ENCODE peak calls at places on chromosome 1, in six cellular contexts. V is kidney epithelial cell; G is adrenal gland; J is CD8-positive, alpha-beta T cell; B is brain microvascular endothelial cell; U is GM06990. E is an unnamed sample.

GRCh38 chr1:53681647-53682368 is 57.2 kb downstream of the GLIS1 start:
- DNase-seq in G (peak; percentile 26), V (no peak), J (peak; percentile 17), B (no peak), U (no peak), E (no peak)

GRCh38 chr1:31327381-31327780 is 30.5 kb downstream of the ZCCHC17 start:
- DNase-seq in B (no peak), V (no peak), G (no peak), U (no peak), J (no peak), E (no peak)

GRCh38 chr1:198636391-198636790 is 2.4 kb upstream of the PTPRC start:
- DNase-seq in U (no peak), G (no peak), J (no peak), V (no peak), B (no peak), E (no peak)

GRCh38 chr1:106620521-106620954 is 435.9 kb upstream of the PRMT6 start:
- DNase-seq in U (no peak), J (no peak), V (peak; percentile 90), G (no peak), B (peak; percentile 2), E (no peak)

GRCh38 chr1:18536356-18536755 is 55.6 kb downstream of the KLHDC7A start:
- DNase-seq in J (no peak), V (no peak), U (no peak), B (no peak), G (no peak), E (peak; percentile 64)

GRCh38 chr1:43976045-43976444 is 1.3 kb downstream of the ATP6V0B start:
- DNase-seq in G (no peak), J (no peak), U (no peak), B (no peak), V (no peak), E (no peak)

GRCh38 chr1:8020032-8020431 is 6.1 kb downstream of the ERRFI1 start:
- DNase-seq in G (no peak), V (peak; percentile 83), B (no peak), U (no peak), J (no peak), E (no peak)

GRCh38 chr1:19081218-19081893 is 124.9 kb upstream of the IFFO2 start:
- DNase-seq in B (peak; percentile 51), J (no peak), V (no peak), G (no peak), U (no peak), E (no peak)

GRCh38 chr1:83766182-83766825 is 232.6 kb downstream of the TTLL7 start:
- DNase-seq in G (no peak), V (no peak), U (no peak), B (no peak), J (no peak), E (no peak)

GRCh38 chr1:163439506-163439905 is 117.8 kb downstream of the NUF2 start:
- DNase-seq in J (no peak), G (no peak), U (no peak), B (no peak), V (no peak), E (no peak)

GRCh38 chr1:163442940-163443339 is 121.2 kb downstream of the NUF2 start:
- DNase-seq in V (no peak), U (no peak), B (no peak), J (no peak), G (no peak), E (no peak)

GRCh38 chr1:163442214-163442765 is 120.5 kb downstream of the NUF2 start:
- DNase-seq in G (no peak), V (no peak), J (no peak), B (no peak), U (no peak), E (no peak)

GRCh38 chr1:163440090-163440489 is 118.3 kb downstream of the NUF2 start:
- DNase-seq in B (no peak), G (no peak), J (no peak), U (no peak), V (no peak), E (no peak)

DNA sequence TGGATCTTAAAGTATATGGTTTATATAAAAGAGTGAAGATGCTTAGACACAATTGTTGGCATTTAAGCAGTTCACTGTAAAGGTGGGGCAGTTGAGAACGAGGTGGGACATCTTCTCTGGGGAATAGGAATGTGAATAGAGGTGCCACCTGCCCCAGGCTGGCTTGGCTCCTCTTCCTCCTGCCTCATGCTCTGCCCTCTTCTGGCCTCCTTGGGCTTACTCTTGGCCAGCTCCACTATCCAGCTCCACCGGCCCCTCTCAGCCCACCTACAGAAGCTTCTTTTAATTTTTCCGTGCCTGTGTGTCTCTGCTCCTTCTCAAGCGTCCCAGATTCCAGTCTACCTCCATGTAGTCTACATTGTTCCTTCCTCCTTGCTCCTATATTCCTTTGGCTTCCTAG is 122.1 kb downstream of the NUF2 start:
- DNase-seq in U (no peak), J (no peak), B (no peak), V (no peak), G (no peak), E (no peak)
- TF ChIP-seq CTCF in U (no peak), J (no peak), B (no peak), V (no peak), G (no peak), E (no peak)

DNA sequence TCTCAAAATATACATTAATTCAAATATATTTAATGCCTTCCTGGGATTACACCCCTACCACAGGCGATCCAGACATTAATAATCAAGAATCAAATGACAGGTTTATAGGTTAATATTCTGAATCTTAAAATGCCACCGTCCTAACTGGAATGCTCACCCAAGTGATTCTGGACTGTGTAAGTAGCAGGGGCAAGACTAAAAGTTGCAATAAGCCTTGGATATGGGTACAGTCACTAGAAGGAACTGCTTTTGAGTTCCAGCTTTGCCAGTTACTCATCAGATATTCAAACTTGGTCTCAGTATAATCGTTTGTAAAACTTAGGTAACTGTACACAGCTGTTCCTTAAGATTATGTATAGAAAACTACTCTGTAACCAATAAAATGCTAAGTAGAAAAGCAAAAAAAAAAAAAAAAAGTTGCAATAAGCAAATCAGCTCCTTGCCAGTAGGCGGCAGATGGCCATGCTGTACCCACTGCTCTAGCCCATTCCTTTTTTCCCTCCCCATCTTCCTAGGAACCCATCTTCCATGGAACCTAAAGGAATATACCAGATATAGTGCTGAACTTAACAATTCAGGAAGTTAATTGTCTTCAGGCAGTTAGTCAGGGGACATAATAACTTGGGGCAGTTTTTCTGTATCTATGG is 10.5 kb downstream of the RO60 start:
- DNase-seq in G (no peak), V (no peak), J (no peak), B (no peak), U (no peak), E (no peak)
- TF ChIP-seq CTCF in G (no peak), V (peak; percentile 54), J (no peak), B (peak; percentile 67), U (peak; percentile 65), E (peak; percentile 43)

GRCh38 chr1:234599617-234600417 is 10.2 kb downstream of the IRF2BP2 start:
- DNase-seq in J (peak; percentile 58), G (peak; percentile 87), U (peak; percentile 92), B (peak; percentile 81), V (no peak), E (peak; percentile 92)
- TF ChIP-seq CTCF in J (no peak), G (no peak), U (no peak), B (peak; percentile 3), V (no peak), E (no peak)

DNA sequence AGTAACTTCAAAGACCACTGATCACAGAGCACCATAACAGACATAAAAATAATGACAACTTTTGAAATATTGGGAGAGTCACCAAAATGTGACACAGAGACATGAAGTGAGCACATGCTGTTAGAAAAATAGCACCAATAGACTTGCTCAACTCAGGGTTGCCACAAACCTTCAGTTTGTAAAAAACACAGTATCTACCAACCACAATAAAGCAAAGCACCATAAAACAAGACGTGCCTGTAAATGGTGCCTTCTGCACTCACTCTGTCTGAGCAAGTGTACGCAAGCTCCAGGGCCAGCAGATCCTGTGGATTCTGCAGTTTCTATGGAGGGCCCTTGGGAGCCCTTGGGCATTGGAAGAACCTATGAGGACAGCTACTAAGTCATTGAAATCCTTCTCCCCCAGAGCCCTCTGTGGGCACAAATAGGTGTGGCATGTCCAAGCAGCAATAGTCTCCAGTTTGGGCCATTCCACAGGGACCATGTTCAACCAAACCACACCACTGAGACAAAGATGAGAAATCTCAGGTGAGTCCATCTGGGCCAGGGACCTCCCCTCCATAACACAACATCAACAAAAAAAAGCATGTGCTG is 116.9 kb upstream of the RAB4A start:
- DNase-seq in U (no peak), B (no peak), J (no peak), V (no peak), G (no peak), E (no peak)
- TF ChIP-seq CTCF in U (no peak), B (no peak), J (no peak), V (no peak), G (no peak), E (no peak)

GRCh38 chr1:206606867-206607266 is 5.4 kb downstream of the EIF2D start:
- DNase-seq in U (no peak), B (peak; percentile 29), G (no peak), V (no peak), J (no peak), E (no peak)
- TF ChIP-seq CTCF in U (peak; percentile 60), B (peak; percentile 78), G (peak; percentile 12), V (peak; percentile 57), J (peak; percentile 46), E (peak; percentile 48)

DNA sequence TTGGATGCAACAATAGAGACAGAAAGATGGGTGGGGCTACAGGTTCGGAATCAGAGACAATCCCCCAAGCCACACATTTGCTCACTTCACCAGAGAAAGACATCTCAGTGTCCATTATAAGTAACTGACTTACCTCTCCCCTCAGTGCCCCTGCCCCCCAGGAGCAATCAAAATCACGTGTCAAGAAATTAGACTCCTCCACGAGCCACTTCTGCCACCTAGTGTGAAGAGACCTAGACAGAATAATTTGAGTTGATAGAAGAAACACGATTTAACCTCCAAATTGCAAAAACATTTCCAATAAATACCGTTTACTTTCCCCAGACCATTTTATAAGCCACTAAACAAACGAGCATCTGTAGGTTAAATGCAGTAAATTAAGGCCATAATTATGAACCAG is 123.2 kb downstream of the SLC30A10 start:
- DNase-seq in J (no peak), V (no peak), B (peak; percentile 15), U (no peak), G (no peak), E (no peak)
- TF ChIP-seq CTCF in J (no peak), V (no peak), B (peak; percentile 45), U (no peak), G (no peak), E (no peak)

DNA sequence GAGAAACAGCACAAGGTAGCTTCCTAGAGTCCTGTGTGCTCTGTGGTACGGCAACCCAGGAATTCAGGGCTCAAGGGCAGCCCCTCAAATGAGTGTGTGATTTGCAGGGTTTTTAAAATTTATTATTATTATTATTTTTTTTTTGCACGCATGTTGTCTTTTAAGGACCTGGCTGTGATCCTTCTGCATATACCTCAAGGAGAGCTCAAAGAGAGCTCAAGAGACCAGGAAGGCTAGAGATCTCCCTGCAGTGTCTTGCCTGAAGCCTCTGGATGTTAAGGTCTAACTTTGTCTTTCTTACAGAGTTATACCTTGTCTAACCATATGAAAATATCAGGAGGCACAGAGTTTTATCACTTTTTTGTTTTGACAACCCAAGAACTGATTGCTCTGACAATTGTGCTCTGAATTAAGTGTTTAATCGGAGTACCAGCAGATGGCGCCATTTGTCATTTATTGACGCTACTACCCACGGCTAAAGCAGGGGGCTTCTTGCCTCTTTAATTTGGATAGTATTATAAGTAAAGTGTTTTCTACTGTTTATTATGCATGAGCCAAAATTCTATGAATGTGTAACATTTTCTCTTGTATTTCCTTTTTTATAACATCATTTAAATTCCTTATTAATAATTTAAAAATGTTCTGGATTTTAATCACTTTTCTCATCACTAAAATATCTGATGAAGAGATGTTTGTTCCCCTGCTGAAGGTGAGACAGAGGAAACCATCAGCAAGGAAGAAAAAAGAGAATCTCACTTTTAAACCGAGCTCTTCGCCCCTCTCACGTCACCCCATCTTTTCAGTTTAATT is 35.8 kb upstream of the LMO4 start:
- DNase-seq in V (peak; percentile 1), G (peak; percentile 36), U (peak; percentile 31), B (peak; percentile 57), J (peak; percentile 49), E (no peak)
- TF ChIP-seq CTCF in V (peak; percentile 64), G (peak; percentile 74), U (peak; percentile 67), B (peak; percentile 72), J (peak; percentile 86), E (peak; percentile 88)

GRCh38 chr1:50047916-50048694 is 24.4 kb upstream of the AGBL4 start:
- DNase-seq in V (no peak), J (no peak), G (no peak), B (no peak), U (no peak), E (no peak)
- TF ChIP-seq CTCF in V (peak; percentile 64), J (no peak), G (no peak), B (peak; percentile 33), U (no peak), E (no peak)

E was measured in osteocyte.